ENCODE peak calls at places on chromosomes 3 and 15, in six cellular contexts. J, L, A, W, R and I are unnamed samples. For H3K27me3, the result is how much of the 10 kb centered on the place peaks cover.

GRCh38 chr3:48538451-48538850 is 18.2 kb downstream of the PFKFB4 start:
- DNase-seq in J (no peak), L (no peak), A (no peak), W (no peak), R (no peak), I (no peak)

GRCh38 chr3:98574157-98574556 is 19.3 kb downstream of the CPOX start:
- DNase-seq in J (no peak), L (no peak), A (no peak), W (no peak), R (no peak), I (no peak)

GRCh38 chr3:53708001-53708621 is 138.1 kb downstream of the CHDH start:
- DNase-seq in J (no peak), L (no peak), A (no peak), W (no peak), R (no peak), I (peak)

GRCh38 chr3:175479800-175480199 is 620.7 kb downstream of the NAALADL2 start:
- DNase-seq in J (no peak), L (no peak), A (no peak), W (no peak), R (no peak), I (no peak)

GRCh38 chr15:42080585-42081462 is 13.5 kb downstream of the PLA2G4D start:
- DNase-seq in J (peak), L (no peak), A (peak), W (no peak), R (peak), I (no peak)

GRCh38 chr3:197031315-197032285 is 2.0 kb upstream of the MELTF start:
- DNase-seq in J (peak), L (no peak), A (peak), W (peak), R (no peak), I (peak)

GRCh38 chr15:98658831-98659699 is 10.7 kb downstream of the IGF1R start:
- DNase-seq in J (peak), L (no peak), A (peak), W (no peak), R (peak), I (no peak)

GRCh38 chr3:43723121-43723734 is 32.5 kb downstream of the ABHD5 start:
- DNase-seq in J (peak), L (no peak), A (peak), W (no peak), R (no peak), I (no peak)

GRCh38 chr3:55630921-55631299 is 143.8 kb upstream of the WNT5A start:
- DNase-seq in J (no peak), L (no peak), A (no peak), W (no peak), R (peak), I (no peak)

GRCh38 chr15:49731187-49731828 is 110.5 kb downstream of the DTWD1 start:
- DNase-seq in J (no peak), L (no peak), A (no peak), W (no peak), R (no peak), I (no peak)

GRCh38 chr3:170012683-170013400 is 25.0 kb upstream of the GPR160 start:
- DNase-seq in J (no peak), L (no peak), A (no peak), W (no peak), R (no peak), I (no peak)

GRCh38 chr3:58090351-58090750 is 82.1 kb downstream of the FLNB start:
- DNase-seq in J (peak), L (no peak), A (no peak), W (peak), R (no peak), I (no peak)

GRCh38 chr3:179321585-179322322 is 1.1 kb upstream of the ZNF639 start:
- DNase-seq in J (peak), L (no peak), A (peak), W (no peak), R (peak), I (no peak)

GRCh38 chr3:128133273-128133883 is 9.8 kb upstream of the RUVBL1 start:
- DNase-seq in J (peak), L (no peak), A (peak), W (peak), R (peak), I (no peak)

GRCh38 chr3:66142079-66142478 is 78.7 kb upstream of the SLC25A26 start:
- DNase-seq in J (no peak), L (no peak), A (no peak), W (no peak), R (no peak), I (no peak)

GRCh38 chr3:47636225-47636624 is 57.6 kb upstream of the CSPG5 start:
- DNase-seq in J (no peak), L (no peak), A (no peak), W (no peak), R (no peak), I (no peak)

GRCh38 chr3:189914799-189915198 is 205.9 kb downstream of the P3H2 start:
- DNase-seq in J (peak), L (no peak), A (peak), W (peak), R (no peak), I (no peak)

GRCh38 chr3:57815034-57815433 is 58.9 kb downstream of the SLMAP start:
- DNase-seq in J (no peak), L (no peak), A (no peak), W (no peak), R (no peak), I (no peak)

GRCh38 chr15:60651155-60651554 is 172.2 kb upstream of the ICE2 start:
- DNase-seq in J (no peak), L (no peak), A (peak), W (no peak), R (no peak), I (no peak)

GRCh38 chr15:99477745-99478525 is 87.8 kb upstream of the MEF2A start:
- DNase-seq in J (no peak), L (no peak), A (no peak), W (no peak), R (no peak), I (no peak)

GRCh38 chr3:38157562-38157961 is 7.8 kb upstream of the OXSR1 start:
- DNase-seq in J (no peak), L (no peak), A (peak), W (no peak), R (no peak), I (no peak)

GRCh38 chr3:61650276-61650675 is 88.9 kb downstream of the PTPRG start:
- DNase-seq in J (peak), L (no peak), A (no peak), W (no peak), R (no peak), I (no peak)

DNA sequence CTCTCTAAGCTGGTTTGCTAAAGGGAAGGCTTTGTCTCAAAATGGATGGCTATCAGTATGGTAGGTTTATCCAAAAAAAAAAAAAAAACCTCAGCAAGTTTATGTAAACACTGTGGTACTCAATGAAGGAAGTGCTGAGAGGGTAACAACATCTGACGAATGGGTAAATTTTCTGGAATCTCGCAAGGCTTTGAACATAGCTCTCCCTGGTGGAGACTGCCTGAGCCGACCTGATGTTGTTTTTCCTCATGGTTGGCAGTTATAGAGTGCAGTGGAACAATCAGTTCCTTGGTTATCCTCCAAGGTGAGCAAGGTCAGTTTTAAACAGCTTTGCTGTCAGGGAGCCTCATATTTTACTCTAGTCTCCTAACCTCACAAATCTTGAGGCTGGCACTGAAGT is 94.6 kb downstream of the ZPLD1 start:
- DNase-seq in J (peak), L (peak), A (peak), W (peak), R (peak), I (no peak)
- TF ChIP-seq CTCF in J (peak), L (peak), A (peak), W (peak), R (peak), I (no peak)

DNA sequence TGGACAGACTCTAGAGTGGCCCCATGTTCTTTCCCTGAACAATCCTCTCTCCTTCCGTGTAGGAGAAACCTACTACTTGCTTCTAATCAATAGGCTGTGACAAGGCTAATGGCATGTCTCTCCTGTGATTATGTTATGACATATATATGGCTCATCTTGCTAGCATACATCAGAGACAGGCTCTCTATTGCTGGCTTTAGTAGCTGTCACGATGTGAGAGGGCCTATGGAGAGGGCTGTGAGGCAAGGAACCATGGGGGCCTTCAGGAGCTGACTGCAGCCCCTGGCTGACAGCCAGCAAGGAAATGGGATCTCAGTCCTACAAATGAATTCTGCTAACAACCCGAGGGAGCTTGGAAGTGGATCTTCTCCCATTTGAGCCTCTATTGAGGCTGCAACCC is 96.3 kb downstream of the EOMES start:
- DNase-seq in J (peak), L (no peak), A (no peak), W (no peak), R (no peak), I (no peak)
- H3K27me3 ChIP-seq in J (under half), L (under half), A (under half), W (under half), R (under half), I (under half)

DNA sequence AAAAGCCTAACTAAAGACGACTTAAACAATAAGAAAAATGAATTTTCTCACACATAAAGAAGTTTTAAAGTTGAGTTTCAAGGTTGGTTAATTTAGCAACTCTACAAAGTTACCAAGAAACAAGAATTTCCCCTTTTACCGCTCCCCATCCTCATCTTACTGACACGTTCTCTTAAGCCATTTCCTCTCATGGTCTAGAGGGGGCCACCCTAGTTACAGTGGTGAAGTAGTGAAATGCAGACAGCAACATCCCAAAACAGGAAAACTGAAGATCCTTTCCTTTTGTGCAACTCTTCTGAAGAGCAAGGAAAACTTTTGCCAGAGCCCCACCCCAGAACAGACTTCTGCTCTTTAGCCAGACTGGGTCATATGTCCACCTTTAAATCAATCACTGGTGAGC is 17.3 kb upstream of the SOX14 start:
- DNase-seq in J (no peak), L (no peak), A (no peak), W (no peak), R (peak), I (no peak)
- TF ChIP-seq CTCF in J (no peak), L (peak), A (no peak), W (no peak), R (peak), I (no peak)

DNA sequence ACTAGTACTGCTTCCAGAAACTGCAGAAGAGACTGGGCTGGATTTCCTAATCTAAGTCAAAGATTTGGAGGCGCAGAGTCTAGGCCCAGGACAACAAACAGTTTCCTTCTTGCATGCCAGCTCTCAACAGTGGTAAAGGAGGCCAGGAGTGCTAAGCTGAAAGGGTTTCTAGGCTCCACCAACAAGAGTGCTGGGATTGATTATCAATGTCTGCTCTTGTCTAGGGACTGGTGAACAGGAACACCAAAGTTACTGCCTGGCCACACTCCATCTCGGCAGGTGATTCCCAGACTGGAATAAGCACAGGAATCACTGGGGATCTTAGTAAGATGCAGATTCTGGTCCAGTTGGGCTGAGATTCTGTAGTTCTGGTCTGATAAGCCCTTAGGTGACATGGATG is 22.8 kb upstream of the FGD5 start:
- DNase-seq in J (no peak), L (no peak), A (no peak), W (no peak), R (no peak), I (no peak)
- H3K27me3 ChIP-seq in J (under half), L (under half), A (under half), W (under half), R (under half), I (under half)

GRCh38 chr3:113292933-113293332 is 81.6 kb downstream of the BOC start:
- DNase-seq in J (no peak), L (no peak), A (no peak), W (no peak), R (no peak), I (no peak)
- TF ChIP-seq CTCF in J (no peak), L (no peak), A (no peak), W (no peak), R (no peak), I (no peak)

GRCh38 chr3:122594025-122594424 is 16.6 kb downstream of the PARP15 start:
- DNase-seq in J (no peak), L (no peak), A (no peak), W (no peak), R (no peak), I (no peak)
- H3K27me3 ChIP-seq in J (under half), L (under half), A (under half), W (under half), R (under half), I (under half)